ENCODE peak calls at places on chromosomes 1 and 21, in five cellular contexts. D, U, O, H and N are unnamed samples.

GRCh38 chr1:168387781-168388760 is 107.4 kb downstream of the TBX19 start:
- DNase-seq in D (no peak), U (no peak), O (no peak), H (no peak), N (no peak)

GRCh38 chr1:36516372-36517018 is 33.8 kb upstream of the CSF3R start:
- DNase-seq in D (peak; percentile 11), U (no peak), O (peak; percentile 58), H (peak; percentile 68), N (peak; percentile 66)

GRCh38 chr1:1088801-1089680 is 14.9 kb upstream of the RNF223 start:
- DNase-seq in D (no peak), U (no peak), O (no peak), H (no peak), N (peak; percentile 3)

GRCh38 chr1:114758251-114758832 is 558 bp upstream of the CSDE1 start:
- DNase-seq in D (no peak), U (no peak), O (peak; percentile 21), H (peak; percentile 72), N (no peak)

GRCh38 chr1:70727891-70728443 is 316.9 kb downstream of the CTH start:
- DNase-seq in D (no peak), U (no peak), O (no peak), H (no peak), N (no peak)

GRCh38 chr1:225919906-225920305 is 4.1 kb downstream of the PYCR2 start:
- DNase-seq in D (peak; percentile 71), U (no peak), O (peak; percentile 71), H (peak; percentile 94), N (no peak)

GRCh38 chr1:170290226-170290625 is 144.5 kb downstream of the NTMT2 start:
- DNase-seq in D (no peak), U (no peak), O (no peak), H (no peak), N (no peak)

GRCh38 chr1:115041654-115042053 is 12.0 kb downstream of the TSHB start:
- DNase-seq in D (no peak), U (no peak), O (peak; percentile 32), H (peak; percentile 70), N (no peak)

GRCh38 chr1:11237364-11237755 is 25.0 kb downstream of the MTOR start:
- DNase-seq in D (no peak), U (no peak), O (no peak), H (no peak), N (no peak)

GRCh38 chr1:155801149-155801548 is 55.9 kb downstream of the GON4L start:
- DNase-seq in D (peak; percentile 3), U (no peak), O (peak; percentile 56), H (peak; percentile 51), N (no peak)

GRCh38 chr21:46151989-46152938 is 3.1 kb downstream of the FTCD start:
- DNase-seq in D (no peak), U (peak; percentile 13), O (no peak), H (no peak), N (no peak)

GRCh38 chr1:115880981-115881672 is 40.2 kb upstream of the NHLH2 start:
- DNase-seq in D (no peak), U (no peak), O (no peak), H (no peak), N (no peak)

GRCh38 chr1:202959276-202959620 is 1.1 kb upstream of the ADIPOR1 start:
- DNase-seq in D (no peak), U (no peak), O (peak; percentile 57), H (peak; percentile 86), N (no peak)

GRCh38 chr1:171655215-171656116 is 3.0 kb upstream of the MYOC start:
- DNase-seq in D (no peak), U (peak; percentile 62), O (peak; percentile 88), H (peak; percentile 37), N (peak; percentile 90)

GRCh38 chr1:59107516-59107915 is 189.4 kb upstream of the FGGY start:
- DNase-seq in D (no peak), U (no peak), O (peak; percentile 61), H (peak; percentile 97), N (no peak)

GRCh38 chr1:170483041-170483440 is 48.9 kb upstream of the GORAB start:
- DNase-seq in D (no peak), U (no peak), O (no peak), H (no peak), N (no peak)

GRCh38 chr1:76501136-76501535 is 366.1 kb upstream of the ST6GALNAC5 start:
- DNase-seq in D (no peak), U (no peak), O (no peak), H (no peak), N (no peak)

GRCh38 chr1:159853417-159853816 is 9.0 kb downstream of the VSIG8 start:
- DNase-seq in D (no peak), U (no peak), O (peak; percentile 61), H (no peak), N (no peak)

GRCh38 chr1:201376464-201377374 is 761 bp downstream of the TNNT2 start:
- DNase-seq in D (no peak), U (peak; percentile 65), O (peak; percentile 36), H (peak; percentile 69), N (peak; percentile 39)

GRCh38 chr1:205963352-205963751 is 20.1 kb upstream of the SLC26A9 start:
- DNase-seq in D (no peak), U (no peak), O (peak; percentile 87), H (peak; percentile 82), N (no peak)

GRCh38 chr21:38475519-38475918 is 22.8 kb downstream of the ERG start:
- DNase-seq in D (no peak), U (no peak), O (no peak), H (no peak), N (no peak)

GRCh38 chr1:41742219-41742618 is 176.5 kb downstream of the HIVEP3 start:
- DNase-seq in D (peak; percentile 29), U (no peak), O (peak; percentile 80), H (peak; percentile 65), N (no peak)

GRCh38 chr1:158972841-158973240 is 36.9 kb upstream of the IFI16 start:
- DNase-seq in D (no peak), U (no peak), O (peak; percentile 20), H (peak; percentile 76), N (peak; percentile 19)

GRCh38 chr1:52189898-52190480 is 48.1 kb downstream of the ZFYVE9 start:
- DNase-seq in D (no peak), U (no peak), O (no peak), H (no peak), N (no peak)

GRCh38 chr1:52191395-52191965 is 49.6 kb downstream of the ZFYVE9 start:
- DNase-seq in D (no peak), U (no peak), O (no peak), H (no peak), N (no peak)

GRCh38 chr1:52192024-52192423 is 50.1 kb downstream of the ZFYVE9 start:
- DNase-seq in D (no peak), U (no peak), O (no peak), H (no peak), N (no peak)

GRCh38 chr1:52192436-52192835 is 50.5 kb downstream of the ZFYVE9 start:
- DNase-seq in D (no peak), U (no peak), O (peak; percentile 47), H (peak; percentile 62), N (no peak)

GRCh38 chr1:52190500-52191252 is 48.8 kb downstream of the ZFYVE9 start:
- DNase-seq in D (no peak), U (no peak), O (no peak), H (no peak), N (no peak)
- TF ChIP-seq CTCF in D (no peak), U (no peak), O (no peak), H (no peak), N (no peak)

GRCh38 chr1:163528710-163529348 is 207.1 kb downstream of the NUF2 start:
- DNase-seq in D (no peak), U (peak; percentile 28), O (peak; percentile 56), H (peak; percentile 47), N (peak; percentile 42)
- TF ChIP-seq CTCF in D (peak; percentile 66), U (peak; percentile 36), O (peak; percentile 60), H (peak; percentile 67), N (peak; percentile 67)

DNA sequence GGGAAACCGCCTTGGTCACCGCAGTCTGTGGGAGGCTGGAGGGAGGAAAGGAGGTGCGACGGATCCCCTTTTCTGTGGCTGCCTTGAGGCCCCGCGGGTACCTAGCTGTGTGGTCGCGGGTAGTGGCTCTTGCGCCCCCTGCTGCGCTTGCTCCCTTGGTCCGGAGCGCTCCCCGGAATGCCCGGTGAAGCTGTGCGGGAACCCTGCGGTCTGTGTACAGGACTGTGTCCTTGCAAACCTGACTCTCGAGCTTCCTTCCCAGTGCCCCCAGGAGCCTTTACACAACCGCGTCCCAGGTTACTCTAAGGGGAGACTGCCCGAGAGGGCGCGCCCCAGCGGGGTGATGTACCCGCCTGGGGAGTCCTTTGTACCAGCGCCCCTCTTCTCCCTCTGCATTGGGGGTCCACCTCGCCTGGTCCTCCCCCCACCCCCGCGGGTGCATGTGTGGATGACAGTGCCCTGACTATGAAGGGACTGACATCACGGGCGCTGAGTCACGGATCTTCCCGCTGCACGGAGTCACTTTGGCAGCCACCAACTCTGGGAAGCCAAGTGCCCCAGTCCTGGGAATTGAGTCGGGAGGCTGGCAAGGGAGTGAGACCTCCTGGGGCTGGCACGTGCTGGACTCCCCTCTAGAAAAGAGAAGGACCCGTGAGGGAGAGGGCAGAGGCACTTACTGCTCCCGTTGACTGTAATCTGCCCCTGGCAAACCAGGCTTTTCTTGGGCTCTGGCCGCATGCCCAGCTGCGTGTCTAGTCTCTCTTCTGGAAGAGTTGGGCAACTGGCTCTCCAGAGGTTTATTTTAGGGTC is 824 bp downstream of the IL6R start:
- DNase-seq in D (peak; percentile 19), U (peak; percentile 83), O (peak; percentile 67), H (peak; percentile 79), N (peak; percentile 85)
- TF ChIP-seq CTCF in D (peak; percentile 59), U (no peak), O (peak; percentile 51), H (peak; percentile 35), N (no peak)

GRCh38 chr1:161020573-161021167 is at the start of gene F11R:
- DNase-seq in D (no peak), U (peak; percentile 82), O (peak; percentile 28), H (peak; percentile 87), N (peak; percentile 40)
- TF ChIP-seq CTCF in D (no peak), U (no peak), O (peak; percentile 11), H (peak; percentile 32), N (no peak)

DNA sequence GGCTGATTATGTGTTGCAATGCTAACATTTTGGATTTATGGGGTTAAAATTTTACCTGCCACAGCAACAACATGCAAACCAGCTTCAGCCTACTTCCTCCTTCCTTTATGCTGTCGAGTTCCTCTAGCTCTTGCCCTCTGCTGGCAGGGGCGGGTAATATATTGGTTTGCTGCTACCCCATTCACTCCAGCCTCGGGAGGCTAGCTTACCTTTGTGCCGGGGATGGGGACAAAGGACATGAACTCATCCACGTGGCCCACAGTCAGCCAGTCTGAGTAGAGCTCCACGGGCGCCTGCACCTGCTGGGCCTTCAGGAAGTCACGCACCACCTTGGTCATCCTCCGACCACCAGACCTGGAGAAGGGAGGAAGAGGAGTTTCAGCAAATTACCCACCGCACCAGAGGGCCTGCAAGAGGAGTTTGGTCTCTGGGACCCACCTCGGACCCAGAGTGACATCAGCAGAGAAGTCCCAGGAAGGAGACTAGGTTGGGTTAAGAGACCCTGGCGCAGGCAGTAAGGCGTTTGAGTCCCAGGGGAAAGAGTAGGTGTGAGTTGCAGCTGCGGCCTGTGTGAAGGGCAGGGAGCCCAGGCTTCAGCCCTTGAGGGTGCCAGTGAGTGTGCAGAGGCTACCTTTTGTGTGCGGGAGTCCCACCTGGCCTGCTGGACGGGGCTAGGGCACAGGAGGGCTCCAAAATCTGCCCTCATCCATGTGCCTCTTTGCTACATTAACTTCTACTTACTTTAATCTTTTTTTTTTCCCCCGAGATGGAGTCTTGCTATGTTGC is 21.8 kb upstream of the SDHB start:
- DNase-seq in D (no peak), U (no peak), O (peak; percentile 27), H (peak; percentile 36), N (peak; percentile 37)
- TF ChIP-seq CTCF in D (peak; percentile 25), U (no peak), O (peak; percentile 60), H (peak; percentile 36), N (peak; percentile 29)

GRCh38 chr1:104018922-104019674 is 269.4 kb downstream of the AMY1C start:
- DNase-seq in D (no peak), U (no peak), O (no peak), H (no peak), N (no peak)
- TF ChIP-seq CTCF in D (no peak), U (no peak), O (no peak), H (no peak), N (no peak)